ENCODE peak calls at places on chromosomes 1 and 21, in five cellular contexts. One of them, this sample, is unnamed.

GRCh38 chr1:210441028-210441427 is 112.3 kb downstream of the HHAT start:
- DNase-seq in T-helper 2 cell: no peak
- DNase-seq in heart left ventricle: no peak
- DNase-seq in left cardiac atrium: no peak
- DNase-seq in A549: no peak
- DNase-seq in this sample: no peak

GRCh38 chr1:154955718-154956513 is at the start of gene PBXIP1:
- DNase-seq in T-helper 2 cell: no peak
- DNase-seq in heart left ventricle: peak
- DNase-seq in left cardiac atrium: peak
- DNase-seq in A549: peak
- DNase-seq in this sample: no peak

GRCh38 chr21:22343303-22343702 is 1345.1 kb downstream of the NCAM2 start:
- DNase-seq in T-helper 2 cell: no peak
- DNase-seq in heart left ventricle: no peak
- DNase-seq in left cardiac atrium: no peak
- DNase-seq in A549: no peak
- DNase-seq in this sample: no peak

GRCh38 chr1:30511563-30512252 is 211.7 kb downstream of the MATN1 start:
- DNase-seq in T-helper 2 cell: no peak
- DNase-seq in heart left ventricle: no peak
- DNase-seq in left cardiac atrium: no peak
- DNase-seq in A549: peak
- DNase-seq in this sample: peak

GRCh38 chr1:175400811-175401210 is 208.2 kb upstream of the KIAA0040 start:
- DNase-seq in T-helper 2 cell: no peak
- DNase-seq in heart left ventricle: no peak
- DNase-seq in left cardiac atrium: no peak
- DNase-seq in A549: no peak
- DNase-seq in this sample: no peak

GRCh38 chr1:160646711-160647328 is at the start of gene SLAMF1:
- DNase-seq in T-helper 2 cell: no peak
- DNase-seq in heart left ventricle: no peak
- DNase-seq in left cardiac atrium: no peak
- DNase-seq in A549: no peak
- DNase-seq in this sample: no peak

GRCh38 chr1:3672231-3672970 is 20.1 kb downstream of the TP73 start:
- DNase-seq in T-helper 2 cell: no peak
- DNase-seq in heart left ventricle: no peak
- DNase-seq in left cardiac atrium: peak
- DNase-seq in A549: no peak
- DNase-seq in this sample: no peak

GRCh38 chr1:181140891-181141290 is 52.4 kb downstream of the IER5 start:
- DNase-seq in T-helper 2 cell: no peak
- DNase-seq in heart left ventricle: no peak
- DNase-seq in left cardiac atrium: no peak
- DNase-seq in A549: no peak
- DNase-seq in this sample: no peak

GRCh38 chr1:18681423-18681835 is 50.8 kb downstream of the PAX7 start:
- DNase-seq in T-helper 2 cell: no peak
- DNase-seq in heart left ventricle: no peak
- DNase-seq in left cardiac atrium: no peak
- DNase-seq in A549: peak
- DNase-seq in this sample: peak

This sample was measured in SW 1271.